ENCODE peak calls at places on chromosomes 12 and 14, in nine cellular contexts. One of them, this sample, is unnamed.

GRCh38 chr12:1515428-1515827 is 79.0 kb downstream of the FBXL14 start:
- DNase-seq in breast epithelium: no peak
- DNase-seq in K562: no peak
- DNase-seq in sigmoid colon: no peak
- DNase-seq in SK-N-SH: no peak
- DNase-seq in stomach: no peak
- DNase-seq in HL-60: no peak
- DNase-seq in HepG2: no peak
- DNase-seq in vagina: no peak
- DNase-seq in this sample: no peak

GRCh38 chr12:104763163-104763805 is 194.8 kb downstream of the SLC41A2 start:
- DNase-seq in breast epithelium: no peak
- DNase-seq in K562: no peak
- DNase-seq in sigmoid colon: no peak
- DNase-seq in SK-N-SH: no peak
- DNase-seq in stomach: no peak
- DNase-seq in HL-60: peak; percentile 28
- DNase-seq in HepG2: no peak
- DNase-seq in vagina: no peak
- DNase-seq in this sample: no peak

GRCh38 chr14:22112004-22112403 is 438.4 kb upstream of the OR4E1 start:
- DNase-seq in breast epithelium: no peak
- DNase-seq in K562: peak; percentile 20
- DNase-seq in sigmoid colon: no peak
- DNase-seq in SK-N-SH: peak; percentile 22
- DNase-seq in stomach: no peak
- DNase-seq in HL-60: no peak
- DNase-seq in HepG2: peak; percentile 25
- DNase-seq in vagina: no peak
- DNase-seq in this sample: no peak

GRCh38 chr14:75993567-75994041 is 8.0 kb downstream of the IFT43 start:
- DNase-seq in breast epithelium: no peak
- DNase-seq in K562: no peak
- DNase-seq in sigmoid colon: no peak
- DNase-seq in SK-N-SH: no peak
- DNase-seq in stomach: no peak
- DNase-seq in HL-60: no peak
- DNase-seq in HepG2: no peak
- DNase-seq in vagina: no peak
- DNase-seq in this sample: no peak

GRCh38 chr14:35861204-35861868 is 35.2 kb downstream of the BRMS1L start:
- DNase-seq in breast epithelium: no peak
- DNase-seq in K562: no peak
- DNase-seq in sigmoid colon: no peak
- DNase-seq in SK-N-SH: no peak
- DNase-seq in stomach: no peak
- DNase-seq in HL-60: no peak
- DNase-seq in HepG2: no peak
- DNase-seq in vagina: no peak
- DNase-seq in this sample: no peak

GRCh38 chr12:25269701-25270100 is 19.0 kb upstream of the KRAS start:
- DNase-seq in breast epithelium: no peak
- DNase-seq in K562: no peak
- DNase-seq in sigmoid colon: no peak
- DNase-seq in SK-N-SH: no peak
- DNase-seq in stomach: no peak
- DNase-seq in HL-60: no peak
- DNase-seq in HepG2: no peak
- DNase-seq in vagina: no peak
- DNase-seq in this sample: no peak

GRCh38 chr12:89650239-89650638 is 58.4 kb downstream of the ATP2B1 start:
- DNase-seq in breast epithelium: no peak
- DNase-seq in K562: no peak
- DNase-seq in sigmoid colon: no peak
- DNase-seq in SK-N-SH: no peak
- DNase-seq in stomach: no peak
- DNase-seq in HL-60: no peak
- DNase-seq in HepG2: peak; percentile 35
- DNase-seq in vagina: no peak
- DNase-seq in this sample: no peak

GRCh38 chr14:72961579-72962335 is 35.5 kb downstream of the DCAF4 start:
- DNase-seq in breast epithelium: no peak
- DNase-seq in K562: no peak
- DNase-seq in sigmoid colon: no peak
- DNase-seq in SK-N-SH: no peak
- DNase-seq in stomach: no peak
- DNase-seq in HL-60: no peak
- DNase-seq in HepG2: no peak
- DNase-seq in vagina: no peak
- DNase-seq in this sample: no peak

GRCh38 chr12:21428241-21428640 is 9.2 kb upstream of the PYROXD1 start:
- DNase-seq in breast epithelium: no peak
- DNase-seq in K562: no peak
- DNase-seq in sigmoid colon: no peak
- DNase-seq in SK-N-SH: no peak
- DNase-seq in stomach: no peak
- DNase-seq in HL-60: no peak
- DNase-seq in HepG2: no peak
- DNase-seq in vagina: no peak
- DNase-seq in this sample: no peak

GRCh38 chr14:104778694-104779331 is 16.7 kb downstream of the AKT1 start:
- DNase-seq in breast epithelium: no peak
- DNase-seq in K562: no peak
- DNase-seq in sigmoid colon: no peak
- DNase-seq in SK-N-SH: no peak
- DNase-seq in stomach: no peak
- DNase-seq in HL-60: no peak
- DNase-seq in HepG2: no peak
- DNase-seq in vagina: no peak
- DNase-seq in this sample: no peak

GRCh38 chr14:93009471-93010117 is 86.6 kb downstream of the CHGA start:
- DNase-seq in breast epithelium: no peak
- DNase-seq in K562: no peak
- DNase-seq in sigmoid colon: peak; percentile 85
- DNase-seq in SK-N-SH: peak; percentile 89
- DNase-seq in stomach: no peak
- DNase-seq in HL-60: no peak
- DNase-seq in HepG2: no peak
- DNase-seq in vagina: no peak
- DNase-seq in this sample: peak; percentile 40

GRCh38 chr14:58572092-58572853 is 65.5 kb upstream of the DACT1 start:
- DNase-seq in breast epithelium: no peak
- DNase-seq in K562: no peak
- DNase-seq in sigmoid colon: no peak
- DNase-seq in SK-N-SH: no peak
- DNase-seq in stomach: no peak
- DNase-seq in HL-60: no peak
- DNase-seq in HepG2: peak; percentile 4
- DNase-seq in vagina: no peak
- DNase-seq in this sample: no peak

GRCh38 chr12:106163712-106164111 is 25.0 kb upstream of the NUAK1 start:
- DNase-seq in breast epithelium: no peak
- DNase-seq in K562: no peak
- DNase-seq in sigmoid colon: no peak
- DNase-seq in SK-N-SH: no peak
- DNase-seq in stomach: no peak
- DNase-seq in HL-60: no peak
- DNase-seq in HepG2: no peak
- DNase-seq in vagina: no peak
- DNase-seq in this sample: no peak

GRCh38 chr12:8696402-8697100 is 1.2 kb upstream of the RIMKLB start:
- DNase-seq in breast epithelium: no peak
- DNase-seq in K562: no peak
- DNase-seq in sigmoid colon: no peak
- DNase-seq in SK-N-SH: no peak
- DNase-seq in stomach: no peak
- DNase-seq in HL-60: no peak
- DNase-seq in HepG2: no peak
- DNase-seq in vagina: no peak
- DNase-seq in this sample: no peak

GRCh38 chr12:122981036-122981471 is 573 bp downstream of the ARL6IP4 start:
- DNase-seq in breast epithelium: no peak
- DNase-seq in K562: peak; percentile 56
- DNase-seq in sigmoid colon: no peak
- DNase-seq in SK-N-SH: peak; percentile 71
- DNase-seq in stomach: no peak
- DNase-seq in HL-60: no peak
- DNase-seq in HepG2: no peak
- DNase-seq in vagina: no peak
- DNase-seq in this sample: no peak

GRCh38 chr12:122983789-122984515 is 3.5 kb downstream of the ARL6IP4 start:
- DNase-seq in breast epithelium: no peak
- DNase-seq in K562: peak; percentile 42
- DNase-seq in sigmoid colon: no peak
- DNase-seq in SK-N-SH: no peak
- DNase-seq in stomach: no peak
- DNase-seq in HL-60: no peak
- DNase-seq in HepG2: peak; percentile 41
- DNase-seq in vagina: no peak
- DNase-seq in this sample: no peak

GRCh38 chr12:122982963-122983788 is 2.7 kb downstream of the ARL6IP4 start:
- DNase-seq in breast epithelium: no peak
- DNase-seq in K562: no peak
- DNase-seq in sigmoid colon: no peak
- DNase-seq in SK-N-SH: no peak
- DNase-seq in stomach: no peak
- DNase-seq in HL-60: no peak
- DNase-seq in HepG2: no peak
- DNase-seq in vagina: no peak
- DNase-seq in this sample: no peak

GRCh38 chr12:122981587-122982493 is 1.4 kb downstream of the ARL6IP4 start:
- DNase-seq in breast epithelium: no peak
- DNase-seq in K562: no peak
- DNase-seq in sigmoid colon: no peak
- DNase-seq in SK-N-SH: no peak
- DNase-seq in stomach: no peak
- DNase-seq in HL-60: peak; percentile 73
- DNase-seq in HepG2: no peak
- DNase-seq in vagina: no peak
- DNase-seq in this sample: no peak

GRCh38 chr12:122982494-122982850 is 2.0 kb downstream of the ARL6IP4 start:
- DNase-seq in breast epithelium: no peak
- DNase-seq in K562: no peak
- DNase-seq in sigmoid colon: no peak
- DNase-seq in SK-N-SH: no peak
- DNase-seq in stomach: no peak
- DNase-seq in HL-60: no peak
- DNase-seq in HepG2: no peak
- DNase-seq in vagina: no peak
- DNase-seq in this sample: no peak
- H3K4me3 ChIP-seq in breast epithelium: no peak overlapping the region
- H3K4me3 ChIP-seq in K562: no peak overlapping the region
- H3K4me3 ChIP-seq in sigmoid colon: no peak overlapping the region
- H3K4me3 ChIP-seq in SK-N-SH: no peak overlapping the region
- H3K4me3 ChIP-seq in stomach: peak overlapping the region; percentile 94
- H3K4me3 ChIP-seq in HL-60: no peak overlapping the region
- H3K4me3 ChIP-seq in HepG2: no peak overlapping the region
- H3K4me3 ChIP-seq in vagina: peak overlapping the region; percentile 93
- H3K4me3 ChIP-seq in this sample: no peak overlapping the region

DNA sequence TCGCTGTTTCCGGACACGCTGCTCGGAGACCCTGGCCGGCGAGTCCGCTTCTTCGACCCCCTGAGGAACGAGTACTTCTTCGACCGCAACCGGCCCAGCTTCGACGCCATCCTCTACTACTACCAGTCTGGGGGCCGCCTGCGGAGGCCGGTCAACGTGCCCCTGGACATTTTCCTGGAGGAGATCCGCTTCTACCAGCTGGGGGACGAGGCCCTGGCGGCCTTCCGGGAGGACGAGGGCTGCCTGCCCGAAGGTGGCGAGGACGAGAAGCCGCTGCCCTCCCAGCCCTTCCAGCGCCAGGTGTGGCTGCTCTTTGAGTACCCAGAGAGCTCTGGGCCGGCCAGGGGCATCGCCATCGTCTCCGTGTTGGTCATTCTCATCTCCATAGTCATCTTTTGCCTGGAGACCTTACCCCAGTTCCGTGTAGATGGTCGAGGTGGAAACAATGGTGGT is 90.0 kb downstream of the GALNT8 start:
- DNase-seq in breast epithelium: no peak
- DNase-seq in K562: no peak
- DNase-seq in sigmoid colon: no peak
- DNase-seq in SK-N-SH: no peak
- DNase-seq in stomach: no peak
- DNase-seq in HL-60: no peak
- DNase-seq in HepG2: no peak
- DNase-seq in vagina: no peak
- DNase-seq in this sample: no peak
- TF ChIP-seq POLR2AphosphoS5 in breast epithelium: no peak
- TF ChIP-seq POLR2AphosphoS5 in K562: no peak
- TF ChIP-seq POLR2AphosphoS5 in sigmoid colon: no peak
- TF ChIP-seq POLR2AphosphoS5 in SK-N-SH: no peak
- TF ChIP-seq POLR2AphosphoS5 in stomach: no peak
- TF ChIP-seq POLR2AphosphoS5 in HL-60: no peak
- TF ChIP-seq POLR2AphosphoS5 in HepG2: no peak
- TF ChIP-seq POLR2AphosphoS5 in vagina: no peak
- TF ChIP-seq POLR2AphosphoS5 in this sample: no peak

DNA sequence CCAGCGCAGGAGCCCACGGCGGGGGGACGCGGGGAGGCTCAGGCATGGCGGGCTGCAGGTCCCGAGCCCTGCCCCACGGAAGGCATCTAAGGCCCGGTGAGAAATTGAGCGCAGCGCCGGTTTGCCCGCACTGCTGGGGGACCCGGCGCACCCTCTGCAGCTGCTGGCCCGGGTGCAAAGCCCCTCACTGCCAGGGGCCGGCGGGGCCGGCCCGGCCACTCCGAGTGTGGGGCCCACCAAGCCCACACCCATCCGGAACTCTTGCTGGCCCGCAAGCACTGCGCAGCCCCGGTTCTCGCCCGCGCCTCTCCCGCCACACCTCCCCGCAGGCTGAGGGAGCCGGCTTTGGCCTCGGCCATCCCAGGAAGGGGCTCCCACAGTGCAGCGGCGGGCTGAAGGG is 8.5 kb upstream of the TSPAN8 start:
- DNase-seq in breast epithelium: no peak
- DNase-seq in K562: no peak
- DNase-seq in sigmoid colon: no peak
- DNase-seq in SK-N-SH: no peak
- DNase-seq in stomach: no peak
- DNase-seq in HL-60: no peak
- DNase-seq in HepG2: no peak
- DNase-seq in vagina: no peak
- DNase-seq in this sample: no peak
- H3K4me3 ChIP-seq in breast epithelium: no peak overlapping the region
- H3K4me3 ChIP-seq in K562: no peak overlapping the region
- H3K4me3 ChIP-seq in sigmoid colon: no peak overlapping the region
- H3K4me3 ChIP-seq in SK-N-SH: no peak overlapping the region
- H3K4me3 ChIP-seq in stomach: no peak overlapping the region
- H3K4me3 ChIP-seq in HL-60: no peak overlapping the region
- H3K4me3 ChIP-seq in HepG2: no peak overlapping the region
- H3K4me3 ChIP-seq in vagina: no peak overlapping the region
- H3K4me3 ChIP-seq in this sample: no peak overlapping the region

DNA sequence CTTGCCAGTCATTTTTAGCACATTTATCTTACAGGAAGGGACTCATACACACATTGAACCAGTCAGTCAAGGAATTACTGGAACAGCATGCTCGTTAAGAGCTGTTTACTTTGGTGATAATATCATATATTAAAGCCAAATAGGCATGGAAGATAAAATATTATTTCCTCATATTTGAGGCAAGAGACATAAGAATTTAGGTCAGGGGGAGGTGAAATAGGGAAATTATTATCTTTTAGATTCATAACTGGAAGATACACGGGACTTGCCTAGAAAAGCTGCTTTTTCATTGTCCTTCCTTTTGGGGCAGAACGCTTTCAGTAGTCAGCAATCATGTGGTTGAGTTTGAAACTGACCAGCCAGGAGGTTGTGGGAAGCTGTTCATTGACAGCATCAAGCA is 72.6 kb downstream of the NTN4 start:
- DNase-seq in breast epithelium: no peak
- DNase-seq in K562: no peak
- DNase-seq in sigmoid colon: no peak
- DNase-seq in SK-N-SH: no peak
- DNase-seq in stomach: no peak
- DNase-seq in HL-60: no peak
- DNase-seq in HepG2: no peak
- DNase-seq in vagina: no peak
- DNase-seq in this sample: no peak
- TF ChIP-seq POLR2AphosphoS5 in breast epithelium: no peak
- TF ChIP-seq POLR2AphosphoS5 in K562: no peak
- TF ChIP-seq POLR2AphosphoS5 in sigmoid colon: no peak
- TF ChIP-seq POLR2AphosphoS5 in SK-N-SH: no peak
- TF ChIP-seq POLR2AphosphoS5 in stomach: no peak
- TF ChIP-seq POLR2AphosphoS5 in HL-60: no peak
- TF ChIP-seq POLR2AphosphoS5 in HepG2: no peak
- TF ChIP-seq POLR2AphosphoS5 in vagina: no peak
- TF ChIP-seq POLR2AphosphoS5 in this sample: no peak